ENCODE peak calls at places on chromosomes 12 and 14, in nine cellular contexts. G is heart left ventricle; B is kidney; J is A549; A is GM23248; H is tibial artery; K is effector memory CD4-positive, alpha-beta T cell; Y is body of pancreas; T is PC-9. W is an unnamed sample. For H3K4me1, the result is how much of the 10 kb centered on the place peaks cover.

GRCh38 chr12:50555471-50555885 is 50.7 kb downstream of the DIP2B start:
- DNase-seq in G (no peak), B (no peak), J (no peak), A (no peak), H (no peak), K (no peak), Y (no peak), T (no peak), W (no peak)

GRCh38 chr14:88882236-88882635 is 57.8 kb downstream of the TTC8 start:
- DNase-seq in G (no peak), B (no peak), J (no peak), A (no peak), H (no peak), K (no peak), Y (no peak), T (no peak), W (no peak)

GRCh38 chr12:57622293-57623245 is 10.4 kb downstream of the B4GALNT1 start:
- DNase-seq in G (no peak), B (peak), J (no peak), A (no peak), H (no peak), K (no peak), Y (no peak), T (no peak), W (peak)

GRCh38 chr12:96164951-96165858 is 29.0 kb upstream of the ELK3 start:
- DNase-seq in G (peak), B (no peak), J (no peak), A (no peak), H (no peak), K (no peak), Y (peak), T (no peak), W (no peak)

GRCh38 chr14:49461529-49462401 is 124.4 kb downstream of the RPS29 start:
- DNase-seq in G (peak), B (no peak), J (peak), A (peak), H (peak), K (peak), Y (peak), T (peak), W (peak)

GRCh38 chr12:113899844-113900471 is 66.2 kb downstream of the RBM19 start:
- DNase-seq in G (no peak), B (no peak), J (no peak), A (no peak), H (no peak), K (no peak), Y (peak), T (no peak), W (peak)

GRCh38 chr12:63206908-63207307 is 55.9 kb upstream of the AVPR1A start:
- DNase-seq in G (no peak), B (no peak), J (no peak), A (peak), H (peak), K (no peak), Y (peak), T (no peak), W (no peak)

GRCh38 chr12:131399000-131399399 is 311.9 kb upstream of the SFSWAP start:
- DNase-seq in G (no peak), B (no peak), J (no peak), A (no peak), H (no peak), K (no peak), Y (no peak), T (no peak), W (no peak)

GRCh38 chr14:34212172-34212571 is 249.9 kb downstream of the SPTSSA start:
- DNase-seq in G (no peak), B (no peak), J (no peak), A (no peak), H (no peak), K (no peak), Y (no peak), T (no peak), W (no peak)

GRCh38 chr12:29241821-29242591 is 92.9 kb downstream of the FAR2 start:
- DNase-seq in G (peak), B (no peak), J (no peak), A (peak), H (peak), K (no peak), Y (no peak), T (peak), W (no peak)

GRCh38 chr14:90576581-90576980 is 179.8 kb downstream of the CALM1 start:
- DNase-seq in G (no peak), B (no peak), J (no peak), A (peak), H (no peak), K (no peak), Y (no peak), T (no peak), W (no peak)

GRCh38 chr12:1575799-1576401 is 18.5 kb downstream of the FBXL14 start:
- DNase-seq in G (no peak), B (no peak), J (no peak), A (peak), H (no peak), K (no peak), Y (peak), T (no peak), W (no peak)

GRCh38 chr12:20101046-20101445 is 267.3 kb upstream of the PDE3A start:
- DNase-seq in G (no peak), B (peak), J (no peak), A (peak), H (peak), K (no peak), Y (no peak), T (no peak), W (no peak)

GRCh38 chr12:79638490-79638889 is 52.3 kb downstream of the PAWR start:
- DNase-seq in G (no peak), B (no peak), J (no peak), A (no peak), H (no peak), K (no peak), Y (no peak), T (no peak), W (no peak)

GRCh38 chr12:107539196-107539939 is 146.2 kb upstream of the PWP1 start:
- DNase-seq in G (no peak), B (no peak), J (no peak), A (no peak), H (no peak), K (no peak), Y (no peak), T (no peak), W (peak)

DNA sequence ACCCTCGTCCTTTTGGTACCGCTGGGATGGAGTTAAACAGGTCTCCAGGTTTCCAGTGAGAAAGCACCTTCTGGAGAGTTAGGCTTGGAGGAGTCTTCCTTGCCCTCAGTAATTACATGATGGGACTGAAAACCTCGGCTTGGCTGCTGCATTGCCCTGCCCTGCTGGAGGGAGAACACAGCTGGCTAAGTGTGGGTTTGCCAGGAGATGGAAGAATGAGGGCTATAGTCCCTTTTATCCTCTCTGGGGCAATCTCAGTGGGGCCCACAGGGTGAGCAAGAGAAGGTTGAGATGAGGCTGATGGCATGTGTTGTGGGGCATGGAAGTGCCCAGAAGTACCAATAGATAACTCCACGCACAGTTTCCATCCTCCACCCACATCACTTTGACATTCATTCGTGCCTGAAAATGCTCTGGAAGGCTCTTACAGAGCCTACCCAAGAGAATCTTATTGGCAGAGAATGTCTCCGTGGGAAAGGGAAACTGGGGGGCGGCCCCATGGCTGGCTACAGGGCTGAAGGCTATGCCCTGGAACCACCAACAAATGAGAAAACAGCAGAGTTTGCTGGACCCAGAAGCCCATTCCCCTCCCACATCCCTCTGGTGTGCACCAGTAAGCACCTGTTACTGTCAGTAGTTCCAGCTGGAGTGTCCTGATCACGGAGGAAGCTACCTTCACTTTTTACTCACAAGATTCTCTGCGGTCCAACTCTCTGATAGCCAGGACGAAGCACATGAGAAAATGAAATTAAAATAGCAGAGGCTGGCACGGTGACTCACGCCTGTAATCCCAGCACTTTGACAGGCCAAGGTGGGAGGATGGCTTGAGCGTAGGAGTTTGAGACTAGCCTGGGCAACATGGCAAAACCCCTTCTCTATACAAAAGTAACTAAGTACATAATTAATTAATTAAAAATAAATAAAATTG is 22.9 kb upstream of the MEG3 start:
- DNase-seq in G (no peak), B (peak), J (no peak), A (no peak), H (no peak), K (no peak), Y (no peak), T (no peak), W (no peak)
- H3K4me1 ChIP-seq in G (under half), B (under half), J (under half), A (under half), H (under half), K (under half), Y (under half), T (under half), W (under half)

GRCh38 chr12:64675795-64676194 is 65.5 kb downstream of the RASSF3 start:
- DNase-seq in G (peak), B (no peak), J (peak), A (peak), H (peak), K (no peak), Y (peak), T (peak), W (peak)
- H3K4me1 ChIP-seq in G (half or more), B (under half), J (half or more), A (under half), H (half or more), K (half or more), Y (half or more), T (half or more), W (under half)

DNA sequence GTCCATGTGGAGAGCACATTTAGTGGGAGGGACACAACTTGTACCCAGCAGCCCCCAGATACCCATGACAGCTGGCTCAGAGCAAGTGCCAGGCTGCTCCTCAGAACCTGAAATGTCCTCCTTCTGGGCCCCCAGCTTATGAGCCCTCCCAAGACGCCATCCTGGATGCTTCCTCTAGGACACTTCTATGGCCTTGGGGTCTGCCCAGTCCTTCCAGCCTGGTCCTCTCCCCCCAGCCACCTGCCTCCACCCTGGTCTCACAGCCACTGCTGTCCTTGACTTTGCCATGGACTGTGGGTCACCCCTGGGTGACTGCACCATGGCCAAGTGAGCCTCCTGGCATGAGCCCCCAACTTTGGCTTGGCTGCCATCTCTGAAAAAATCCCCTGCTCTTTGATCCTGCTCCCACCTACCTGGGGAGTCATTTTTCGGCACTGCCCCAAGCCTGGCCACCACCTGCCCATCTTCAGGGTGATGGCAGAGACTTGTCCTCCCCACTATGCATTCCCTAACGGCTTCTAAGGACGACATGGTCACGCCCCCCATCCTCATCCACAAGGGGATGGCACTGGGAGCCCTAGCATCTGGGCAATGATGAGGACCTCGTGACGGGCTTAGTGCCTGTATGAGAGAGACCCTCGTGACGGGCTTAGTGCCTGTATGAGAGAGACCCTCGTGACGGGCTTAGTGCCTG is 323.7 kb downstream of the TMEM121 start:
- DNase-seq in G (no peak), B (no peak), J (no peak), A (no peak), H (no peak), K (no peak), Y (no peak), T (no peak), W (no peak)
- H3K4me1 ChIP-seq in G (under half), B (under half), J (under half), A (under half), H (under half), K (under half), Y (under half), T (under half), W (under half)

GRCh38 chr12:117047810-117048584 is 51.2 kb downstream of the TESC start:
- DNase-seq in G (peak), B (no peak), J (no peak), A (no peak), H (no peak), K (no peak), Y (peak), T (no peak), W (peak)

GRCh38 chr12:117045998-117046374 is 53.2 kb downstream of the TESC start:
- DNase-seq in G (no peak), B (no peak), J (no peak), A (no peak), H (no peak), K (no peak), Y (no peak), T (no peak), W (no peak)

GRCh38 chr12:117046861-117047530 is 52.2 kb downstream of the TESC start:
- DNase-seq in G (no peak), B (no peak), J (no peak), A (no peak), H (no peak), K (no peak), Y (peak), T (no peak), W (no peak)

GRCh38 chr12:117045175-117045997 is 53.8 kb downstream of the TESC start:
- DNase-seq in G (no peak), B (no peak), J (no peak), A (no peak), H (no peak), K (no peak), Y (no peak), T (no peak), W (no peak)

GRCh38 chr12:117046425-117046824 is 52.8 kb downstream of the TESC start:
- DNase-seq in G (no peak), B (no peak), J (no peak), A (no peak), H (no peak), K (no peak), Y (no peak), T (no peak), W (no peak)
- H3K4me1 ChIP-seq in G (half or more), B (under half), J (under half), A (under half), H (under half), K (under half), Y (under half), T (under half), W (under half)

DNA sequence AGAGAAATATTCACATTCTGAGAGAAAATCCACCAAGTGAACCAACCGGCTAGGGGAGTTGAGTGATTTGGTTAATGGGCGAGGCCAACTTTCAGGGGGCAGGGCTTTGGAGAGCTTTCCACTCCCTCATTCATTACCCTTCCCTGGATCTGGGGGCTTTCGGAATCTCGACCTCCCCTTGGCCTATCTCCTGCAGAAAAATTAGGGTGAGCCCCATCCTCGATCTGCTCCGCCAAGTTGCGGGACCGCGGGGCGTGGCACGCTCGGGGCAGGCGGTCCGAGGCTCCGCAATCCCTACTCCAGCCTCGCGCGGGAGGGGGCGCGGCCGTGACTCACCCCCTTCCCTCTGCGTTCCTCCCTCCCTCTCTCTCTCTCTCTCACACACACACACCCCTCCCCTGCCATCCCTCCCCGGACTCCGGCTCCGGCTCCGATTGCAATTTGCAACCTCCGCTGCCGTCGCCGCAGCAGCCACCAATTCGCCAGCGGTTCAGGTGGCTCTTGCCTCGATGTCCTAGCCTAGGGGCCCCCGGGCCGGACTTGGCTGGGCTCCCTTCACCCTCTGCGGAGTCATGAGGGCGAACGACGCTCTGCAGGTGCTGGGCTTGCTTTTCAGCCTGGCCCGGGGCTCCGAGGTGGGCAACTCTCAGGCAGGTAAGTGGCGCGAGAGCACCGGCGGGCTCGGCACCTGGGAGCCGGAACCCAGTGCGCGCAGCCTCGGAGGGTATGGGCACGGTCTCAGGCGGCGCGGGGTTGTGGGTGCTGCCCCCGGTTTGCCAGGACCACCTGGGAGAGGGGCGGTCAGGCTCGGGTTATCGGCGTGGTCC is at the start of gene ERBB3:
- DNase-seq in G (peak), B (peak), J (peak), A (peak), H (peak), K (peak), Y (peak), T (peak), W (peak)
- H3K4me1 ChIP-seq in G (under half), B (under half), J (under half), A (under half), H (under half), K (under half), Y (half or more), T (under half), W (under half)